ENCODE peak calls at places on chromosome 1, in ten cellular contexts. Z is stimulated activated CD8-positive, alpha-beta memory T cell treated with anti-CD3 and anti-CD28 coated beads, Interleukin-15, amount 100 ng/mL, for 4 hours; V is endodermal cell; B is activated T-cell treated with anti-CD3 and anti-CD28 coated beads, Interleukin-2, amount 50 U/mL, for 4 hours; O is left ventricle myocardium inferior; X is neural crest cell; P is MCF 10A; C is posterior vena cava; W is endothelial cell; U is Kasumi-1. G is an unnamed sample.

GRCh38 chr1:93440272-93440671 is 7.6 kb upstream of the FNBP1L start:
- DNase-seq in B (no peak), O (no peak), W (no peak), V (no peak), U (no peak), P (no peak), C (no peak), X (no peak), Z (no peak), G (no peak)

GRCh38 chr1:167752219-167752985 is 30.6 kb downstream of the MPZL1 start:
- DNase-seq in C (no peak), P (peak; percentile 36), Z (no peak), W (no peak), U (no peak), X (no peak), V (no peak), B (no peak), O (no peak), G (no peak)

GRCh38 chr1:41713557-41714327 is 205.0 kb downstream of the HIVEP3 start:
- DNase-seq in X (no peak), C (peak; percentile 38), O (no peak), B (no peak), P (peak; percentile 31), Z (no peak), U (no peak), W (no peak), V (no peak), G (no peak)

GRCh38 chr1:31306278-31306677 is 9.4 kb downstream of the ZCCHC17 start:
- DNase-seq in B (no peak), Z (no peak), P (peak; percentile 84), U (no peak), V (no peak), C (no peak), O (no peak), W (no peak), X (no peak), G (no peak)

GRCh38 chr1:53715478-53715877 is 23.5 kb downstream of the GLIS1 start:
- DNase-seq in P (peak; percentile 40), W (peak; percentile 78), O (no peak), U (peak; percentile 12), Z (no peak), B (no peak), X (peak; percentile 64), C (no peak), V (peak; percentile 93), G (no peak)

GRCh38 chr1:168963596-168963995 is 142.9 kb upstream of the ATP1B1 start:
- DNase-seq in X (no peak), P (no peak), C (no peak), U (no peak), O (no peak), B (no peak), Z (no peak), V (no peak), W (no peak), G (no peak)

GRCh38 chr1:59738591-59739015 is 76.1 kb upstream of the HOOK1 start:
- DNase-seq in X (no peak), O (no peak), Z (no peak), W (no peak), P (no peak), C (no peak), U (no peak), V (no peak), B (no peak), G (no peak)

GRCh38 chr1:10537082-10537766 is 62.5 kb downstream of the PEX14 start:
- DNase-seq in O (no peak), C (no peak), W (no peak), B (no peak), U (no peak), V (no peak), Z (no peak), X (no peak), P (no peak), G (no peak)

GRCh38 chr1:179298952-179299351 is 5.4 kb downstream of the SOAT1 start:
- DNase-seq in X (no peak), B (peak; percentile 24), V (no peak), O (no peak), C (no peak), W (no peak), U (no peak), P (no peak), Z (no peak), G (no peak)

GRCh38 chr1:159652506-159652905 is 61.9 kb downstream of the CRP start:
- DNase-seq in P (no peak), B (no peak), W (no peak), C (no peak), O (no peak), Z (no peak), U (no peak), V (no peak), X (no peak), G (no peak)

GRCh38 chr1:65670518-65670917 is 122.2 kb upstream of the PDE4B start:
- DNase-seq in W (no peak), Z (no peak), B (no peak), U (no peak), P (no peak), C (no peak), V (no peak), X (no peak), O (no peak), G (no peak)

GRCh38 chr1:13759072-13759471 is 59.1 kb downstream of the PRDM2 start:
- DNase-seq in V (no peak), X (no peak), W (no peak), U (no peak), Z (no peak), P (no peak), C (no peak), B (no peak), O (no peak), G (no peak)

GRCh38 chr1:3858231-3858981 is 1.1 kb downstream of the DFFB start:
- DNase-seq in C (no peak), V (peak; percentile 62), B (no peak), P (peak; percentile 52), X (no peak), O (no peak), U (peak; percentile 63), Z (no peak), W (peak; percentile 18), G (no peak)

GRCh38 chr1:46174448-46175231 is at the start of gene TSPAN1:
- DNase-seq in C (no peak), W (no peak), B (no peak), O (no peak), V (peak; percentile 54), X (no peak), U (no peak), P (peak; percentile 91), Z (no peak), G (peak; percentile 54)

GRCh38 chr1:177799746-177800145 is 170.1 kb downstream of the SEC16B start:
- DNase-seq in W (no peak), B (no peak), C (no peak), Z (no peak), O (no peak), X (no peak), P (no peak), U (no peak), V (no peak), G (no peak)

GRCh38 chr1:160163612-160164011 is 12.2 kb downstream of the ATP1A4 start:
- DNase-seq in U (no peak), C (no peak), O (no peak), B (no peak), V (no peak), W (no peak), P (peak; percentile 25), X (no peak), Z (no peak), G (no peak)

GRCh38 chr1:93441589-93441988 is 6.3 kb upstream of the FNBP1L start:
- DNase-seq in Z (no peak), X (no peak), V (no peak), U (no peak), B (no peak), C (no peak), W (no peak), P (no peak), O (no peak), G (no peak)

GRCh38 chr1:165376811-165377153 is 20.3 kb upstream of the LMX1A start:
- DNase-seq in B (no peak), U (no peak), X (no peak), W (no peak), C (no peak), P (no peak), V (no peak), Z (no peak), O (no peak), G (no peak)